ENCODE peak calls at places on chromosome 5, in five cellular contexts. B, X, R, P and O are unnamed samples.

GRCh38 chr5:21152611-21153010 is 1164.6 kb upstream of the CDH18 start:
- DNase-seq in B (no peak), X (no peak), P (peak; percentile 87), R (no peak), O (no peak)

GRCh38 chr5:63401434-63402046 is 560.7 kb downstream of the HTR1A start:
- DNase-seq in B (no peak), P (peak; percentile 39), R (peak; percentile 62), X (no peak), O (no peak)

GRCh38 chr5:59760798-59761348 is 132.7 kb downstream of the PDE4D start:
- DNase-seq in B (no peak), P (peak; percentile 20), R (no peak), X (peak; percentile 72), O (no peak)

GRCh38 chr5:154442801-154443200 is 3.0 kb upstream of the SAP30L start:
- DNase-seq in B (no peak), P (no peak), X (no peak), R (no peak), O (no peak)

GRCh38 chr5:65722575-65723424 is 795 bp downstream of the NLN start:
- DNase-seq in R (peak; percentile 73), B (no peak), X (peak; percentile 6), P (peak; percentile 74), O (no peak)

GRCh38 chr5:102099766-102100331 is 196.2 kb downstream of the SLCO4C1 start:
- DNase-seq in X (no peak), B (no peak), R (no peak), P (no peak), O (no peak)

GRCh38 chr5:170522211-170523128 is 18.6 kb downstream of the KCNIP1 start:
- DNase-seq in R (no peak), B (no peak), P (peak; percentile 39), X (no peak), O (no peak)

GRCh38 chr5:67879619-67880357 is 335.8 kb upstream of the PIK3R1 start:
- DNase-seq in R (no peak), B (no peak), X (no peak), P (peak; percentile 53), O (no peak)